ENCODE peak calls at places on chromosome 18, in five cellular contexts. P is HEK293T, L is H1, Y is GM12878, E is NT2/D1. B is an unnamed sample.

GRCh38 chr18:5106730-5107129 is 90.3 kb downstream of the AKAIN1 start:
- DNase-seq in E (no peak), Y (no peak), P (no peak), L (no peak), B (no peak)

GRCh38 chr18:76471593-76471992 is 23.4 kb downstream of the ZNF516 start:
- DNase-seq in Y (no peak), L (no peak), E (no peak), P (no peak), B (no peak)

GRCh38 chr18:48735856-48736255 is 197.0 kb downstream of the CTIF start:
- DNase-seq in Y (no peak), E (no peak), P (no peak), L (no peak), B (no peak)

GRCh38 chr18:72727776-72728175 is 140.0 kb downstream of the NETO1 start:
- DNase-seq in E (no peak), L (no peak), P (no peak), Y (no peak), B (no peak)

GRCh38 chr18:45282101-45282812 is 333.0 kb upstream of the SLC14A2 start:
- DNase-seq in P (peak; percentile 12), E (no peak), L (no peak), Y (no peak), B (no peak)

GRCh38 chr18:3180325-3180724 is 39.4 kb downstream of the MYOM1 start:
- DNase-seq in P (no peak), L (no peak), E (peak; percentile 11), Y (no peak), B (no peak)

GRCh38 chr18:5894613-5895299 is 566 bp downstream of the TMEM200C start:
- DNase-seq in Y (no peak), L (peak; percentile 77), E (no peak), P (peak; percentile 21), B (no peak)

GRCh38 chr18:52227536-52227935 is 112.5 kb upstream of the DCC start:
- DNase-seq in Y (no peak), L (no peak), E (no peak), P (no peak), B (no peak)

GRCh38 chr18:77811510-77811909 is 561.9 kb downstream of the GALR1 start:
- DNase-seq in P (no peak), E (no peak), L (no peak), Y (no peak), B (no peak)

GRCh38 chr18:51069885-51070284 is 39.9 kb downstream of the SMAD4 start:
- DNase-seq in E (no peak), P (no peak), Y (no peak), L (no peak), B (no peak)

GRCh38 chr18:12608292-12608691 is 49.6 kb downstream of the SPIRE1 start:
- DNase-seq in L (no peak), Y (no peak), E (no peak), P (no peak), B (peak; percentile 73)

GRCh38 chr18:56083097-56083865 is 495.3 kb upstream of the TCF4 start:
- DNase-seq in Y (no peak), P (no peak), E (no peak), L (no peak), B (no peak)

GRCh38 chr18:13258792-13259385 is 40.3 kb downstream of the LDLRAD4 start:
- DNase-seq in E (no peak), P (no peak), L (no peak), Y (no peak), B (no peak)

GRCh38 chr18:50117876-50118275 is 77.1 kb downstream of the MYO5B start:
- DNase-seq in L (no peak), P (no peak), Y (no peak), E (no peak), B (no peak)

GRCh38 chr18:77178559-77178958 is 46.0 kb upstream of the MBP start:
- DNase-seq in Y (no peak), E (no peak), L (no peak), P (no peak), B (no peak)

GRCh38 chr18:9577361-9577760 is 37.0 kb downstream of the PPP4R1 start:
- DNase-seq in E (no peak), Y (no peak), P (no peak), L (no peak), B (no peak)

GRCh38 chr18:56000041-56000440 is 412.0 kb upstream of the TCF4 start:
- DNase-seq in E (no peak), P (no peak), Y (no peak), L (no peak), B (no peak)

GRCh38 chr18:79819064-79819725 is 21.5 kb downstream of the KCNG2 start:
- DNase-seq in Y (no peak), E (no peak), P (no peak), L (no peak), B (no peak)

GRCh38 chr18:79826966-79827365 is 29.2 kb downstream of the KCNG2 start:
- DNase-seq in E (no peak), L (peak; percentile 66), P (no peak), Y (no peak), B (no peak)

GRCh38 chr18:79819951-79820351 is 22.2 kb downstream of the KCNG2 start:
- DNase-seq in Y (peak; percentile 46), L (peak; percentile 35), P (no peak), E (no peak), B (no peak)

GRCh38 chr18:79825913-79826312 is 28.2 kb downstream of the KCNG2 start:
- DNase-seq in E (no peak), L (peak; percentile 39), P (no peak), Y (no peak), B (no peak)

GRCh38 chr18:79823120-79823519 is 25.4 kb downstream of the KCNG2 start:
- DNase-seq in P (no peak), L (peak; percentile 35), Y (no peak), E (no peak), B (peak; percentile 13)
- TF ChIP-seq SUZ12 in P (no peak), L (no peak), Y (no peak), E (no peak), B (no peak)

DNA sequence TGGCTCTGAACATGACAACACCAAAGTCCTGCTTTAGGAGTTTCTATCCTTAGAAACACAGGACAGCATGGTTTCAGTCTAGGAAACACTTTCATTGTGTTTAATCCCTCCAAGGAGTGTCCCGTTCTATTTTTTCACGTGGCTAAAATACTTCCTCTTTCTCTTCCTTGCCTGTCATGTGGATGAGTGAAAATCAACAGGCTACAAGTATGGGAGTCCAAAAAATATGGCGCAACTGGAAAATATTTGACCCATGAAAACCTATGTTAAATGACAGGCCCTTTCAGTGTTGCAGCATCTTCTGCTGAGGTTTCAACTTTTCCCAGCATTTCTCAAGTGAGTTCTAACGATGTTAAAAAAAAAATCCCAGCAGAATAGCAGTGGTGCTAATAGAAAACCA is 146.3 kb downstream of the LAMA3 start:
- DNase-seq in Y (no peak), P (no peak), E (no peak), L (no peak), B (no peak)
- TF ChIP-seq SUZ12 in Y (no peak), P (no peak), E (no peak), L (no peak), B (no peak)

GRCh38 chr18:62717850-62718229 is 2.5 kb downstream of the PHLPP1 start:
- DNase-seq in Y (no peak), P (no peak), L (no peak), E (no peak), B (no peak)
- TF ChIP-seq SUZ12 in Y (no peak), P (no peak), L (no peak), E (no peak), B (no peak)

DNA sequence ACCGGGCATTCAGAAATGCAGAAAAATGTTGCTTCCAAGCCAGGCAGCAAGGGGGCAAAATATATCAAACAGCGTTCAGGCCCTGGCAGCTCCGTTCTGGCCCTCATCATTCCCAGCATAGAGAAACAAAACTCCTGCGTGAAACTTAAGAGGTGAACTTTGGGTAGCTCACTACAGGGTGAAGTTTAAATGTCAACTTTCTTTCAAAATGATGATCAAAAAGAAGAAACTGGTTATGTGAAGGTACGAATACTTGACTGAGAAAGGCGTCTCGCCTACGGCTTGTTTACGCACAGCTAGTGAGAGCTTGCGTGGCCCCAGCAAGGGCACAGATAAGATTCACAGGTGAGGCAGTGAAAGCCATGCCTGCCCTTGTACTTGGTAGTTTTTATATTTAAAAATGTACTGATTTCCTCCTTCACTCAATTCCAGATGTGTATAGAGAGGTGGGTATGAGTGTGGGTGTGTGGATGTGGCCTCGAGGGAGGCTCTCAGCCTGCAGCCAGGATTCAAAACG is 127.5 kb downstream of the NFATC1 start:
- DNase-seq in E (no peak), P (no peak), Y (no peak), L (no peak), B (no peak)
- TF ChIP-seq SUZ12 in E (no peak), P (no peak), Y (no peak), L (no peak), B (no peak)

GRCh38 chr18:36692331-36692730 is 136.5 kb downstream of the TPGS2 start:
- DNase-seq in P (peak; percentile 1), Y (no peak), E (no peak), L (no peak), B (no peak)

GRCh38 chr18:36685580-36685979 is 143.2 kb downstream of the TPGS2 start:
- DNase-seq in P (no peak), L (no peak), Y (no peak), E (no peak), B (no peak)

GRCh38 chr18:36692909-36693308 is 135.9 kb downstream of the TPGS2 start:
- DNase-seq in L (no peak), E (no peak), P (peak; percentile 2), Y (no peak), B (no peak)

GRCh38 chr18:36693931-36694661 is 134.7 kb downstream of the TPGS2 start:
- DNase-seq in P (no peak), E (no peak), L (no peak), Y (no peak), B (peak; percentile 38)

DNA sequence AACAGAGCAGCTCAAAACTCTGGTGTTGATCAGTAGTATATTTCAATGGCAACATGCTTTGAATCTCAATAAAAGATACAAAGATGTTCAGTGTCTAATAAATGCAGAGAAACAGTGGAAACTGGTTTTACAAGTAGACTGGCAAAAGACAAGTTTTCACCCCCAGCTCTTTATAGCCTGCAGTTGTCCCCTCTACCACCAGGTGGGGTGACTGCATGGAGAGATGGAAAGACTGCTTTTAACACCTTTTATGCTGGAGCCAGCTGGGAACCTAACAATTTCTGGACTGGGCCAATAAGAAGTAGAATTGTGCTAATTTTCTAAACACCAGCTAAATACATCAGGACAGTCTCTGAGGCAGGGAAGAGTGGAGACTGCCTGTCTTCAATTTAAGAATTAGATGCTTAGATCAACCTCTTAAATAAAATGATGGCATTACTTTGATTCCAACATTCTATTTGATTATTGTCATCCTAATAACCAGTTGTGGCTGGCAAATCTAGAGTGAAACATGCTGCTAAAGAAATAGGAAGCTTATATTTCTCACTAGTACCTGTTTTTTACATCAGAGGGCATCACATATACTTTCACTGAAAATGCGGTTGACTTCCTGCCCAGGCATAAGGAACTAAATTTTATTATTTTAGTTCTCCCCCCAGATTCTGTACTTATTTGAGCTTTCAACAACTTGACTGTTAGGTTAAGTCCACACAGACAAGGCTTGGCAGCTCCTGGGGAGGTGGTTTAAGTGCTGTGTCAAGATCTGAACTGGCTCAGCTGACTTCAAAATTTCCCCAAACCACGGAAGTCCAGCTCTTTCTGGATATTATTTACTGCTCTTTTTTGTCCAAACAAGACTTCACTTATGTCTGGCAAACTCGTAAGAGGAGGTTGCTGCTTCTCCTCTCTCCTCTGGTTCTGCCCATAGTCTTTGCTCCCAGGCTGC is 140.5 kb downstream of the TPGS2 start:
- DNase-seq in Y (peak; percentile 9), E (peak; percentile 35), P (peak; percentile 89), L (peak; percentile 86), B (peak; percentile 52)
- TF ChIP-seq SUZ12 in Y (no peak), E (no peak), P (no peak), L (no peak), B (no peak)

B was measured in HepG2.